ENCODE peak calls at places on chromosomes 5 and 9, in ten cellular contexts. One of them, this sample, is unnamed.

GRCh38 chr9:4424891-4425290 is 65.4 kb upstream of the SLC1A1 start:
- DNase-seq in HCEC 1CT: no peak
- DNase-seq in fibroblast of lung: no peak
- DNase-seq in WTC11: no peak
- DNase-seq in activated CD8-positive, alpha-beta T cell treated with anti-CD3 and anti-CD28 coated beads for 36 hours: no peak
- DNase-seq in left ventricle myocardium superior: no peak
- DNase-seq in CD8-positive, alpha-beta T cell: no peak
- DNase-seq in stimulated activated CD8-positive, alpha-beta memory T cell treated with anti-CD3 and anti-CD28 coated beads, Interleukin-15, amount 100 ng/mL, for 24 hours: no peak
- DNase-seq in LHCN-M2: no peak
- DNase-seq in HTR-8/SVneo: no peak
- DNase-seq in this sample: no peak

GRCh38 chr9:71036501-71036900 is 84.9 kb downstream of the TRPM3 start:
- DNase-seq in HCEC 1CT: no peak
- DNase-seq in fibroblast of lung: peak
- DNase-seq in WTC11: no peak
- DNase-seq in activated CD8-positive, alpha-beta T cell treated with anti-CD3 and anti-CD28 coated beads for 36 hours: no peak
- DNase-seq in left ventricle myocardium superior: no peak
- DNase-seq in CD8-positive, alpha-beta T cell: no peak
- DNase-seq in stimulated activated CD8-positive, alpha-beta memory T cell treated with anti-CD3 and anti-CD28 coated beads, Interleukin-15, amount 100 ng/mL, for 24 hours: no peak
- DNase-seq in LHCN-M2: peak
- DNase-seq in HTR-8/SVneo: no peak
- DNase-seq in this sample: no peak

GRCh38 chr9:131302244-131303075 is 12.9 kb downstream of the PLPP7 start:
- DNase-seq in HCEC 1CT: no peak
- DNase-seq in fibroblast of lung: no peak
- DNase-seq in WTC11: no peak
- DNase-seq in activated CD8-positive, alpha-beta T cell treated with anti-CD3 and anti-CD28 coated beads for 36 hours: no peak
- DNase-seq in left ventricle myocardium superior: peak
- DNase-seq in CD8-positive, alpha-beta T cell: no peak
- DNase-seq in stimulated activated CD8-positive, alpha-beta memory T cell treated with anti-CD3 and anti-CD28 coated beads, Interleukin-15, amount 100 ng/mL, for 24 hours: no peak
- DNase-seq in LHCN-M2: no peak
- DNase-seq in HTR-8/SVneo: no peak
- DNase-seq in this sample: peak

GRCh38 chr5:178548751-178549150 is 41.4 kb downstream of the COL23A1 start:
- DNase-seq in HCEC 1CT: no peak
- DNase-seq in fibroblast of lung: peak
- DNase-seq in WTC11: no peak
- DNase-seq in activated CD8-positive, alpha-beta T cell treated with anti-CD3 and anti-CD28 coated beads for 36 hours: no peak
- DNase-seq in left ventricle myocardium superior: no peak
- DNase-seq in CD8-positive, alpha-beta T cell: no peak
- DNase-seq in stimulated activated CD8-positive, alpha-beta memory T cell treated with anti-CD3 and anti-CD28 coated beads, Interleukin-15, amount 100 ng/mL, for 24 hours: no peak
- DNase-seq in LHCN-M2: no peak
- DNase-seq in HTR-8/SVneo: no peak
- DNase-seq in this sample: no peak

GRCh38 chr9:113219972-113220371 is 1.1 kb downstream of the FKBP15 start:
- DNase-seq in HCEC 1CT: peak
- DNase-seq in fibroblast of lung: peak
- DNase-seq in WTC11: no peak
- DNase-seq in activated CD8-positive, alpha-beta T cell treated with anti-CD3 and anti-CD28 coated beads for 36 hours: peak
- DNase-seq in left ventricle myocardium superior: no peak
- DNase-seq in CD8-positive, alpha-beta T cell: no peak
- DNase-seq in stimulated activated CD8-positive, alpha-beta memory T cell treated with anti-CD3 and anti-CD28 coated beads, Interleukin-15, amount 100 ng/mL, for 24 hours: no peak
- DNase-seq in LHCN-M2: peak
- DNase-seq in HTR-8/SVneo: no peak
- DNase-seq in this sample: peak

GRCh38 chr5:112973904-112974303 is 2.7 kb upstream of the DCP2 start:
- DNase-seq in HCEC 1CT: no peak
- DNase-seq in fibroblast of lung: no peak
- DNase-seq in WTC11: no peak
- DNase-seq in activated CD8-positive, alpha-beta T cell treated with anti-CD3 and anti-CD28 coated beads for 36 hours: no peak
- DNase-seq in left ventricle myocardium superior: no peak
- DNase-seq in CD8-positive, alpha-beta T cell: no peak
- DNase-seq in stimulated activated CD8-positive, alpha-beta memory T cell treated with anti-CD3 and anti-CD28 coated beads, Interleukin-15, amount 100 ng/mL, for 24 hours: no peak
- DNase-seq in LHCN-M2: no peak
- DNase-seq in HTR-8/SVneo: no peak
- DNase-seq in this sample: no peak

GRCh38 chr9:87556821-87557220 is 59.2 kb downstream of the DAPK1 start:
- DNase-seq in HCEC 1CT: no peak
- DNase-seq in fibroblast of lung: no peak
- DNase-seq in WTC11: no peak
- DNase-seq in activated CD8-positive, alpha-beta T cell treated with anti-CD3 and anti-CD28 coated beads for 36 hours: no peak
- DNase-seq in left ventricle myocardium superior: peak
- DNase-seq in CD8-positive, alpha-beta T cell: no peak
- DNase-seq in stimulated activated CD8-positive, alpha-beta memory T cell treated with anti-CD3 and anti-CD28 coated beads, Interleukin-15, amount 100 ng/mL, for 24 hours: no peak
- DNase-seq in LHCN-M2: no peak
- DNase-seq in HTR-8/SVneo: no peak
- DNase-seq in this sample: peak

GRCh38 chr5:138453630-138454029 is 11.6 kb upstream of the EGR1 start:
- DNase-seq in HCEC 1CT: no peak
- DNase-seq in fibroblast of lung: no peak
- DNase-seq in WTC11: no peak
- DNase-seq in activated CD8-positive, alpha-beta T cell treated with anti-CD3 and anti-CD28 coated beads for 36 hours: no peak
- DNase-seq in left ventricle myocardium superior: no peak
- DNase-seq in CD8-positive, alpha-beta T cell: no peak
- DNase-seq in stimulated activated CD8-positive, alpha-beta memory T cell treated with anti-CD3 and anti-CD28 coated beads, Interleukin-15, amount 100 ng/mL, for 24 hours: no peak
- DNase-seq in LHCN-M2: no peak
- DNase-seq in HTR-8/SVneo: no peak
- DNase-seq in this sample: no peak

GRCh38 chr9:113807173-113808061 is 68.7 kb upstream of the ZNF618 start:
- DNase-seq in HCEC 1CT: peak
- DNase-seq in fibroblast of lung: peak
- DNase-seq in WTC11: peak
- DNase-seq in activated CD8-positive, alpha-beta T cell treated with anti-CD3 and anti-CD28 coated beads for 36 hours: peak
- DNase-seq in left ventricle myocardium superior: no peak
- DNase-seq in CD8-positive, alpha-beta T cell: peak
- DNase-seq in stimulated activated CD8-positive, alpha-beta memory T cell treated with anti-CD3 and anti-CD28 coated beads, Interleukin-15, amount 100 ng/mL, for 24 hours: no peak
- DNase-seq in LHCN-M2: peak
- DNase-seq in HTR-8/SVneo: peak
- DNase-seq in this sample: peak

GRCh38 chr5:139051392-139051791 is 146.8 kb downstream of the SIL1 start:
- DNase-seq in HCEC 1CT: no peak
- DNase-seq in fibroblast of lung: no peak
- DNase-seq in WTC11: no peak
- DNase-seq in activated CD8-positive, alpha-beta T cell treated with anti-CD3 and anti-CD28 coated beads for 36 hours: no peak
- DNase-seq in left ventricle myocardium superior: no peak
- DNase-seq in CD8-positive, alpha-beta T cell: no peak
- DNase-seq in stimulated activated CD8-positive, alpha-beta memory T cell treated with anti-CD3 and anti-CD28 coated beads, Interleukin-15, amount 100 ng/mL, for 24 hours: no peak
- DNase-seq in LHCN-M2: no peak
- DNase-seq in HTR-8/SVneo: no peak
- DNase-seq in this sample: no peak

GRCh38 chr5:109901628-109901981 is 211.9 kb downstream of the MAN2A1 start:
- DNase-seq in HCEC 1CT: no peak
- DNase-seq in fibroblast of lung: no peak
- DNase-seq in WTC11: no peak
- DNase-seq in activated CD8-positive, alpha-beta T cell treated with anti-CD3 and anti-CD28 coated beads for 36 hours: no peak
- DNase-seq in left ventricle myocardium superior: no peak
- DNase-seq in CD8-positive, alpha-beta T cell: no peak
- DNase-seq in stimulated activated CD8-positive, alpha-beta memory T cell treated with anti-CD3 and anti-CD28 coated beads, Interleukin-15, amount 100 ng/mL, for 24 hours: no peak
- DNase-seq in LHCN-M2: no peak
- DNase-seq in HTR-8/SVneo: no peak
- DNase-seq in this sample: no peak

GRCh38 chr9:123772967-123773366 is 157.0 kb downstream of the DENND1A start:
- DNase-seq in HCEC 1CT: no peak
- DNase-seq in fibroblast of lung: no peak
- DNase-seq in WTC11: no peak
- DNase-seq in activated CD8-positive, alpha-beta T cell treated with anti-CD3 and anti-CD28 coated beads for 36 hours: no peak
- DNase-seq in left ventricle myocardium superior: no peak
- DNase-seq in CD8-positive, alpha-beta T cell: no peak
- DNase-seq in stimulated activated CD8-positive, alpha-beta memory T cell treated with anti-CD3 and anti-CD28 coated beads, Interleukin-15, amount 100 ng/mL, for 24 hours: no peak
- DNase-seq in LHCN-M2: no peak
- DNase-seq in HTR-8/SVneo: no peak
- DNase-seq in this sample: peak

GRCh38 chr9:113682297-113682771 is 193.8 kb upstream of the ZNF618 start:
- DNase-seq in HCEC 1CT: peak
- DNase-seq in fibroblast of lung: peak
- DNase-seq in WTC11: peak
- DNase-seq in activated CD8-positive, alpha-beta T cell treated with anti-CD3 and anti-CD28 coated beads for 36 hours: peak
- DNase-seq in left ventricle myocardium superior: peak
- DNase-seq in CD8-positive, alpha-beta T cell: peak
- DNase-seq in stimulated activated CD8-positive, alpha-beta memory T cell treated with anti-CD3 and anti-CD28 coated beads, Interleukin-15, amount 100 ng/mL, for 24 hours: no peak
- DNase-seq in LHCN-M2: peak
- DNase-seq in HTR-8/SVneo: peak
- DNase-seq in this sample: peak

GRCh38 chr5:160799160-160799559 is 52.9 kb downstream of the ATP10B start:
- DNase-seq in HCEC 1CT: no peak
- DNase-seq in fibroblast of lung: no peak
- DNase-seq in WTC11: no peak
- DNase-seq in activated CD8-positive, alpha-beta T cell treated with anti-CD3 and anti-CD28 coated beads for 36 hours: no peak
- DNase-seq in left ventricle myocardium superior: no peak
- DNase-seq in CD8-positive, alpha-beta T cell: no peak
- DNase-seq in stimulated activated CD8-positive, alpha-beta memory T cell treated with anti-CD3 and anti-CD28 coated beads, Interleukin-15, amount 100 ng/mL, for 24 hours: no peak
- DNase-seq in LHCN-M2: no peak
- DNase-seq in HTR-8/SVneo: no peak
- DNase-seq in this sample: peak

GRCh38 chr5:72355706-72356299 is 35.6 kb downstream of the PTCD2 start:
- DNase-seq in HCEC 1CT: peak
- DNase-seq in fibroblast of lung: peak
- DNase-seq in WTC11: peak
- DNase-seq in activated CD8-positive, alpha-beta T cell treated with anti-CD3 and anti-CD28 coated beads for 36 hours: no peak
- DNase-seq in left ventricle myocardium superior: peak
- DNase-seq in CD8-positive, alpha-beta T cell: no peak
- DNase-seq in stimulated activated CD8-positive, alpha-beta memory T cell treated with anti-CD3 and anti-CD28 coated beads, Interleukin-15, amount 100 ng/mL, for 24 hours: no peak
- DNase-seq in LHCN-M2: peak
- DNase-seq in HTR-8/SVneo: peak
- DNase-seq in this sample: peak

GRCh38 chr9:121725008-121725795 is 73.8 kb downstream of the DAB2IP start:
- DNase-seq in HCEC 1CT: peak
- DNase-seq in fibroblast of lung: peak
- DNase-seq in WTC11: no peak
- DNase-seq in activated CD8-positive, alpha-beta T cell treated with anti-CD3 and anti-CD28 coated beads for 36 hours: no peak
- DNase-seq in left ventricle myocardium superior: peak
- DNase-seq in CD8-positive, alpha-beta T cell: no peak
- DNase-seq in stimulated activated CD8-positive, alpha-beta memory T cell treated with anti-CD3 and anti-CD28 coated beads, Interleukin-15, amount 100 ng/mL, for 24 hours: no peak
- DNase-seq in LHCN-M2: peak
- DNase-seq in HTR-8/SVneo: no peak
- DNase-seq in this sample: no peak

GRCh38 chr9:98808411-98808815 is 943 bp downstream of the GALNT12 start:
- DNase-seq in HCEC 1CT: no peak
- DNase-seq in fibroblast of lung: no peak
- DNase-seq in WTC11: no peak
- DNase-seq in activated CD8-positive, alpha-beta T cell treated with anti-CD3 and anti-CD28 coated beads for 36 hours: peak
- DNase-seq in left ventricle myocardium superior: no peak
- DNase-seq in CD8-positive, alpha-beta T cell: no peak
- DNase-seq in stimulated activated CD8-positive, alpha-beta memory T cell treated with anti-CD3 and anti-CD28 coated beads, Interleukin-15, amount 100 ng/mL, for 24 hours: no peak
- DNase-seq in LHCN-M2: no peak
- DNase-seq in HTR-8/SVneo: no peak
- DNase-seq in this sample: no peak

GRCh38 chr5:62317810-62318209 is 11.8 kb downstream of the KIF2A start:
- DNase-seq in HCEC 1CT: no peak
- DNase-seq in fibroblast of lung: no peak
- DNase-seq in WTC11: no peak
- DNase-seq in activated CD8-positive, alpha-beta T cell treated with anti-CD3 and anti-CD28 coated beads for 36 hours: no peak
- DNase-seq in left ventricle myocardium superior: no peak
- DNase-seq in CD8-positive, alpha-beta T cell: no peak
- DNase-seq in stimulated activated CD8-positive, alpha-beta memory T cell treated with anti-CD3 and anti-CD28 coated beads, Interleukin-15, amount 100 ng/mL, for 24 hours: no peak
- DNase-seq in LHCN-M2: no peak
- DNase-seq in HTR-8/SVneo: no peak
- DNase-seq in this sample: no peak

GRCh38 chr9:123614503-123615258 is 258.7 kb downstream of the CRB2 start:
- DNase-seq in HCEC 1CT: no peak
- DNase-seq in fibroblast of lung: no peak
- DNase-seq in WTC11: no peak
- DNase-seq in activated CD8-positive, alpha-beta T cell treated with anti-CD3 and anti-CD28 coated beads for 36 hours: no peak
- DNase-seq in left ventricle myocardium superior: no peak
- DNase-seq in CD8-positive, alpha-beta T cell: no peak
- DNase-seq in stimulated activated CD8-positive, alpha-beta memory T cell treated with anti-CD3 and anti-CD28 coated beads, Interleukin-15, amount 100 ng/mL, for 24 hours: no peak
- DNase-seq in LHCN-M2: no peak
- DNase-seq in HTR-8/SVneo: no peak
- DNase-seq in this sample: no peak

GRCh38 chr9:14768561-14769234 is 46.2 kb upstream of the CER1 start:
- DNase-seq in HCEC 1CT: peak
- DNase-seq in fibroblast of lung: peak
- DNase-seq in WTC11: peak
- DNase-seq in activated CD8-positive, alpha-beta T cell treated with anti-CD3 and anti-CD28 coated beads for 36 hours: no peak
- DNase-seq in left ventricle myocardium superior: peak
- DNase-seq in CD8-positive, alpha-beta T cell: no peak
- DNase-seq in stimulated activated CD8-positive, alpha-beta memory T cell treated with anti-CD3 and anti-CD28 coated beads, Interleukin-15, amount 100 ng/mL, for 24 hours: no peak
- DNase-seq in LHCN-M2: peak
- DNase-seq in HTR-8/SVneo: peak
- DNase-seq in this sample: peak

GRCh38 chr9:129102791-129103594 is 7.6 kb downstream of the CRAT start:
- DNase-seq in HCEC 1CT: peak
- DNase-seq in fibroblast of lung: peak
- DNase-seq in WTC11: peak
- DNase-seq in activated CD8-positive, alpha-beta T cell treated with anti-CD3 and anti-CD28 coated beads for 36 hours: peak
- DNase-seq in left ventricle myocardium superior: peak
- DNase-seq in CD8-positive, alpha-beta T cell: no peak
- DNase-seq in stimulated activated CD8-positive, alpha-beta memory T cell treated with anti-CD3 and anti-CD28 coated beads, Interleukin-15, amount 100 ng/mL, for 24 hours: no peak
- DNase-seq in LHCN-M2: peak
- DNase-seq in HTR-8/SVneo: peak
- DNase-seq in this sample: peak

GRCh38 chr5:107470007-107470582 is 200.6 kb downstream of the EFNA5 start:
- DNase-seq in HCEC 1CT: peak
- DNase-seq in fibroblast of lung: peak
- DNase-seq in WTC11: no peak
- DNase-seq in activated CD8-positive, alpha-beta T cell treated with anti-CD3 and anti-CD28 coated beads for 36 hours: no peak
- DNase-seq in left ventricle myocardium superior: no peak
- DNase-seq in CD8-positive, alpha-beta T cell: no peak
- DNase-seq in stimulated activated CD8-positive, alpha-beta memory T cell treated with anti-CD3 and anti-CD28 coated beads, Interleukin-15, amount 100 ng/mL, for 24 hours: no peak
- DNase-seq in LHCN-M2: peak
- DNase-seq in HTR-8/SVneo: no peak
- DNase-seq in this sample: no peak

GRCh38 chr9:135932656-135933055 is 25.3 kb upstream of the CAMSAP1 start:
- DNase-seq in HCEC 1CT: no peak
- DNase-seq in fibroblast of lung: no peak
- DNase-seq in WTC11: no peak
- DNase-seq in activated CD8-positive, alpha-beta T cell treated with anti-CD3 and anti-CD28 coated beads for 36 hours: no peak
- DNase-seq in left ventricle myocardium superior: no peak
- DNase-seq in CD8-positive, alpha-beta T cell: no peak
- DNase-seq in stimulated activated CD8-positive, alpha-beta memory T cell treated with anti-CD3 and anti-CD28 coated beads, Interleukin-15, amount 100 ng/mL, for 24 hours: no peak
- DNase-seq in LHCN-M2: no peak
- DNase-seq in HTR-8/SVneo: no peak
- DNase-seq in this sample: no peak

GRCh38 chr9:6153425-6153824 is 62.2 kb upstream of the IL33 start:
- DNase-seq in HCEC 1CT: peak
- DNase-seq in fibroblast of lung: peak
- DNase-seq in WTC11: no peak
- DNase-seq in activated CD8-positive, alpha-beta T cell treated with anti-CD3 and anti-CD28 coated beads for 36 hours: no peak
- DNase-seq in left ventricle myocardium superior: no peak
- DNase-seq in CD8-positive, alpha-beta T cell: no peak
- DNase-seq in stimulated activated CD8-positive, alpha-beta memory T cell treated with anti-CD3 and anti-CD28 coated beads, Interleukin-15, amount 100 ng/mL, for 24 hours: no peak
- DNase-seq in LHCN-M2: no peak
- DNase-seq in HTR-8/SVneo: no peak
- DNase-seq in this sample: no peak

GRCh38 chr5:33336911-33337620 is 103.7 kb upstream of the TARS1 start:
- DNase-seq in HCEC 1CT: peak
- DNase-seq in fibroblast of lung: peak
- DNase-seq in WTC11: no peak
- DNase-seq in activated CD8-positive, alpha-beta T cell treated with anti-CD3 and anti-CD28 coated beads for 36 hours: no peak
- DNase-seq in left ventricle myocardium superior: no peak
- DNase-seq in CD8-positive, alpha-beta T cell: no peak
- DNase-seq in stimulated activated CD8-positive, alpha-beta memory T cell treated with anti-CD3 and anti-CD28 coated beads, Interleukin-15, amount 100 ng/mL, for 24 hours: no peak
- DNase-seq in LHCN-M2: no peak
- DNase-seq in HTR-8/SVneo: no peak
- DNase-seq in this sample: no peak